ENCODE peak calls at places on chromosome 16, in eight cellular contexts. One of them, this sample, is unnamed.

GRCh38 chr16:72099377-72099818 is 5.8 kb downstream of the DHX38 start:
- DNase-seq in stimulated activated CD4-positive, alpha-beta T cell treated with anti-CD3 and anti-CD28 coated beads, Interleukin-15, amount 100 ng/mL, for 48 hours: peak; percentile 19
- DNase-seq in non-pigmented ciliary epithelial cell: peak; percentile 8
- DNase-seq in stimulated activated CD8-positive, alpha-beta memory T cell treated with anti-CD3 and anti-CD28 coated beads, Interleukin-7, amount 100 ng/mL, for 24 hours: peak; percentile 6
- DNase-seq in OCI-LY7: peak; percentile 67
- DNase-seq in NCI-H2081: no peak
- DNase-seq in AG08395: peak; percentile 74
- DNase-seq in ACHN: peak; percentile 77
- DNase-seq in this sample: peak; percentile 2

GRCh38 chr16:47036201-47036600 is 62.7 kb upstream of the DNAJA2 start:
- DNase-seq in stimulated activated CD4-positive, alpha-beta T cell treated with anti-CD3 and anti-CD28 coated beads, Interleukin-15, amount 100 ng/mL, for 48 hours: no peak
- DNase-seq in non-pigmented ciliary epithelial cell: no peak
- DNase-seq in stimulated activated CD8-positive, alpha-beta memory T cell treated with anti-CD3 and anti-CD28 coated beads, Interleukin-7, amount 100 ng/mL, for 24 hours: no peak
- DNase-seq in OCI-LY7: peak; percentile 24
- DNase-seq in NCI-H2081: no peak
- DNase-seq in AG08395: no peak
- DNase-seq in ACHN: no peak
- DNase-seq in this sample: no peak

GRCh38 chr16:80682435-80683070 is 121.8 kb downstream of the CDYL2 start:
- DNase-seq in stimulated activated CD4-positive, alpha-beta T cell treated with anti-CD3 and anti-CD28 coated beads, Interleukin-15, amount 100 ng/mL, for 48 hours: no peak
- DNase-seq in non-pigmented ciliary epithelial cell: peak; percentile 18
- DNase-seq in stimulated activated CD8-positive, alpha-beta memory T cell treated with anti-CD3 and anti-CD28 coated beads, Interleukin-7, amount 100 ng/mL, for 24 hours: no peak
- DNase-seq in OCI-LY7: no peak
- DNase-seq in NCI-H2081: no peak
- DNase-seq in AG08395: peak; percentile 82
- DNase-seq in ACHN: no peak
- DNase-seq in this sample: no peak

GRCh38 chr16:23025692-23026305 is 123.5 kb downstream of the USP31 start:
- DNase-seq in stimulated activated CD4-positive, alpha-beta T cell treated with anti-CD3 and anti-CD28 coated beads, Interleukin-15, amount 100 ng/mL, for 48 hours: no peak
- DNase-seq in non-pigmented ciliary epithelial cell: no peak
- DNase-seq in stimulated activated CD8-positive, alpha-beta memory T cell treated with anti-CD3 and anti-CD28 coated beads, Interleukin-7, amount 100 ng/mL, for 24 hours: no peak
- DNase-seq in OCI-LY7: no peak
- DNase-seq in NCI-H2081: no peak
- DNase-seq in AG08395: peak; percentile 15
- DNase-seq in ACHN: no peak
- DNase-seq in this sample: no peak

GRCh38 chr16:71499775-71500364 is 10.7 kb upstream of the ZNF19 start:
- DNase-seq in stimulated activated CD4-positive, alpha-beta T cell treated with anti-CD3 and anti-CD28 coated beads, Interleukin-15, amount 100 ng/mL, for 48 hours: peak; percentile 25
- DNase-seq in non-pigmented ciliary epithelial cell: peak; percentile 19
- DNase-seq in stimulated activated CD8-positive, alpha-beta memory T cell treated with anti-CD3 and anti-CD28 coated beads, Interleukin-7, amount 100 ng/mL, for 24 hours: no peak
- DNase-seq in OCI-LY7: peak; percentile 69
- DNase-seq in NCI-H2081: peak; percentile 1
- DNase-seq in AG08395: peak; percentile 76
- DNase-seq in ACHN: peak; percentile 72
- DNase-seq in this sample: peak; percentile 3

GRCh38 chr16:81035398-81035974 is at the start of gene ATMIN:
- DNase-seq in stimulated activated CD4-positive, alpha-beta T cell treated with anti-CD3 and anti-CD28 coated beads, Interleukin-15, amount 100 ng/mL, for 48 hours: peak; percentile 83
- DNase-seq in non-pigmented ciliary epithelial cell: peak; percentile 19
- DNase-seq in stimulated activated CD8-positive, alpha-beta memory T cell treated with anti-CD3 and anti-CD28 coated beads, Interleukin-7, amount 100 ng/mL, for 24 hours: peak; percentile 73
- DNase-seq in OCI-LY7: peak; percentile 93
- DNase-seq in NCI-H2081: peak; percentile 77
- DNase-seq in AG08395: peak; percentile 97
- DNase-seq in ACHN: peak; percentile 95
- DNase-seq in this sample: peak; percentile 85

GRCh38 chr16:2779151-2779920 is 2.3 kb upstream of the ELOB start:
- DNase-seq in stimulated activated CD4-positive, alpha-beta T cell treated with anti-CD3 and anti-CD28 coated beads, Interleukin-15, amount 100 ng/mL, for 48 hours: no peak
- DNase-seq in non-pigmented ciliary epithelial cell: no peak
- DNase-seq in stimulated activated CD8-positive, alpha-beta memory T cell treated with anti-CD3 and anti-CD28 coated beads, Interleukin-7, amount 100 ng/mL, for 24 hours: no peak
- DNase-seq in OCI-LY7: no peak
- DNase-seq in NCI-H2081: no peak
- DNase-seq in AG08395: no peak
- DNase-seq in ACHN: no peak
- DNase-seq in this sample: no peak

GRCh38 chr16:12944300-12944699 is 42.9 kb downstream of the SHISA9 start:
- DNase-seq in stimulated activated CD4-positive, alpha-beta T cell treated with anti-CD3 and anti-CD28 coated beads, Interleukin-15, amount 100 ng/mL, for 48 hours: no peak
- DNase-seq in non-pigmented ciliary epithelial cell: no peak
- DNase-seq in stimulated activated CD8-positive, alpha-beta memory T cell treated with anti-CD3 and anti-CD28 coated beads, Interleukin-7, amount 100 ng/mL, for 24 hours: no peak
- DNase-seq in OCI-LY7: no peak
- DNase-seq in NCI-H2081: no peak
- DNase-seq in AG08395: no peak
- DNase-seq in ACHN: no peak
- DNase-seq in this sample: no peak

GRCh38 chr16:75273054-75273925 is 21.9 kb upstream of the BCAR1 start:
- DNase-seq in stimulated activated CD4-positive, alpha-beta T cell treated with anti-CD3 and anti-CD28 coated beads, Interleukin-15, amount 100 ng/mL, for 48 hours: no peak
- DNase-seq in non-pigmented ciliary epithelial cell: no peak
- DNase-seq in stimulated activated CD8-positive, alpha-beta memory T cell treated with anti-CD3 and anti-CD28 coated beads, Interleukin-7, amount 100 ng/mL, for 24 hours: no peak
- DNase-seq in OCI-LY7: no peak
- DNase-seq in NCI-H2081: no peak
- DNase-seq in AG08395: no peak
- DNase-seq in ACHN: peak; percentile 52
- DNase-seq in this sample: no peak

GRCh38 chr16:22210854-22211253 is 4.8 kb downstream of the EEF2K start:
- DNase-seq in stimulated activated CD4-positive, alpha-beta T cell treated with anti-CD3 and anti-CD28 coated beads, Interleukin-15, amount 100 ng/mL, for 48 hours: no peak
- DNase-seq in non-pigmented ciliary epithelial cell: no peak
- DNase-seq in stimulated activated CD8-positive, alpha-beta memory T cell treated with anti-CD3 and anti-CD28 coated beads, Interleukin-7, amount 100 ng/mL, for 24 hours: no peak
- DNase-seq in OCI-LY7: no peak
- DNase-seq in NCI-H2081: no peak
- DNase-seq in AG08395: no peak
- DNase-seq in ACHN: no peak
- DNase-seq in this sample: no peak

GRCh38 chr16:54931041-54931756 is 534 bp downstream of the IRX5 start:
- DNase-seq in stimulated activated CD4-positive, alpha-beta T cell treated with anti-CD3 and anti-CD28 coated beads, Interleukin-15, amount 100 ng/mL, for 48 hours: no peak
- DNase-seq in non-pigmented ciliary epithelial cell: no peak
- DNase-seq in stimulated activated CD8-positive, alpha-beta memory T cell treated with anti-CD3 and anti-CD28 coated beads, Interleukin-7, amount 100 ng/mL, for 24 hours: no peak
- DNase-seq in OCI-LY7: no peak
- DNase-seq in NCI-H2081: no peak
- DNase-seq in AG08395: no peak
- DNase-seq in ACHN: peak; percentile 52
- DNase-seq in this sample: peak; percentile 39

GRCh38 chr16:23905027-23905426 is 69.2 kb downstream of the PRKCB start:
- DNase-seq in stimulated activated CD4-positive, alpha-beta T cell treated with anti-CD3 and anti-CD28 coated beads, Interleukin-15, amount 100 ng/mL, for 48 hours: no peak
- DNase-seq in non-pigmented ciliary epithelial cell: peak; percentile 22
- DNase-seq in stimulated activated CD8-positive, alpha-beta memory T cell treated with anti-CD3 and anti-CD28 coated beads, Interleukin-7, amount 100 ng/mL, for 24 hours: no peak
- DNase-seq in OCI-LY7: no peak
- DNase-seq in NCI-H2081: no peak
- DNase-seq in AG08395: peak; percentile 70
- DNase-seq in ACHN: peak; percentile 79
- DNase-seq in this sample: no peak

GRCh38 chr16:30585022-30585399 is 486 bp downstream of the ZNF785 start:
- DNase-seq in stimulated activated CD4-positive, alpha-beta T cell treated with anti-CD3 and anti-CD28 coated beads, Interleukin-15, amount 100 ng/mL, for 48 hours: no peak
- DNase-seq in non-pigmented ciliary epithelial cell: no peak
- DNase-seq in stimulated activated CD8-positive, alpha-beta memory T cell treated with anti-CD3 and anti-CD28 coated beads, Interleukin-7, amount 100 ng/mL, for 24 hours: no peak
- DNase-seq in OCI-LY7: no peak
- DNase-seq in NCI-H2081: no peak
- DNase-seq in AG08395: peak; percentile 7
- DNase-seq in ACHN: no peak
- DNase-seq in this sample: peak; percentile 10

GRCh38 chr16:54458923-54459322 is 172.3 kb upstream of the IRX3 start:
- DNase-seq in stimulated activated CD4-positive, alpha-beta T cell treated with anti-CD3 and anti-CD28 coated beads, Interleukin-15, amount 100 ng/mL, for 48 hours: no peak
- DNase-seq in non-pigmented ciliary epithelial cell: no peak
- DNase-seq in stimulated activated CD8-positive, alpha-beta memory T cell treated with anti-CD3 and anti-CD28 coated beads, Interleukin-7, amount 100 ng/mL, for 24 hours: no peak
- DNase-seq in OCI-LY7: no peak
- DNase-seq in NCI-H2081: no peak
- DNase-seq in AG08395: no peak
- DNase-seq in ACHN: no peak
- DNase-seq in this sample: no peak

GRCh38 chr16:23020084-23020483 is 129.2 kb downstream of the USP31 start:
- DNase-seq in stimulated activated CD4-positive, alpha-beta T cell treated with anti-CD3 and anti-CD28 coated beads, Interleukin-15, amount 100 ng/mL, for 48 hours: no peak
- DNase-seq in non-pigmented ciliary epithelial cell: no peak
- DNase-seq in stimulated activated CD8-positive, alpha-beta memory T cell treated with anti-CD3 and anti-CD28 coated beads, Interleukin-7, amount 100 ng/mL, for 24 hours: no peak
- DNase-seq in OCI-LY7: no peak
- DNase-seq in NCI-H2081: no peak
- DNase-seq in AG08395: no peak
- DNase-seq in ACHN: no peak
- DNase-seq in this sample: no peak

GRCh38 chr16:71198408-71198807 is 32.1 kb downstream of the HYDIN start:
- DNase-seq in stimulated activated CD4-positive, alpha-beta T cell treated with anti-CD3 and anti-CD28 coated beads, Interleukin-15, amount 100 ng/mL, for 48 hours: no peak
- DNase-seq in non-pigmented ciliary epithelial cell: no peak
- DNase-seq in stimulated activated CD8-positive, alpha-beta memory T cell treated with anti-CD3 and anti-CD28 coated beads, Interleukin-7, amount 100 ng/mL, for 24 hours: no peak
- DNase-seq in OCI-LY7: no peak
- DNase-seq in NCI-H2081: no peak
- DNase-seq in AG08395: no peak
- DNase-seq in ACHN: no peak
- DNase-seq in this sample: no peak

GRCh38 chr16:86396918-86397317 is 113.4 kb upstream of the FOXF1 start:
- DNase-seq in stimulated activated CD4-positive, alpha-beta T cell treated with anti-CD3 and anti-CD28 coated beads, Interleukin-15, amount 100 ng/mL, for 48 hours: no peak
- DNase-seq in non-pigmented ciliary epithelial cell: peak; percentile 59
- DNase-seq in stimulated activated CD8-positive, alpha-beta memory T cell treated with anti-CD3 and anti-CD28 coated beads, Interleukin-7, amount 100 ng/mL, for 24 hours: no peak
- DNase-seq in OCI-LY7: no peak
- DNase-seq in NCI-H2081: no peak
- DNase-seq in AG08395: peak; percentile 85
- DNase-seq in ACHN: peak; percentile 42
- DNase-seq in this sample: no peak

GRCh38 chr16:49932449-49932848 is 76.5 kb upstream of the ZNF423 start:
- DNase-seq in stimulated activated CD4-positive, alpha-beta T cell treated with anti-CD3 and anti-CD28 coated beads, Interleukin-15, amount 100 ng/mL, for 48 hours: no peak
- DNase-seq in non-pigmented ciliary epithelial cell: no peak
- DNase-seq in stimulated activated CD8-positive, alpha-beta memory T cell treated with anti-CD3 and anti-CD28 coated beads, Interleukin-7, amount 100 ng/mL, for 24 hours: no peak
- DNase-seq in OCI-LY7: no peak
- DNase-seq in NCI-H2081: no peak
- DNase-seq in AG08395: no peak
- DNase-seq in ACHN: no peak
- DNase-seq in this sample: no peak

GRCh38 chr16:57485916-57486857 is at the start of gene DOK4:
- DNase-seq in stimulated activated CD4-positive, alpha-beta T cell treated with anti-CD3 and anti-CD28 coated beads, Interleukin-15, amount 100 ng/mL, for 48 hours: peak; percentile 76
- DNase-seq in non-pigmented ciliary epithelial cell: no peak
- DNase-seq in stimulated activated CD8-positive, alpha-beta memory T cell treated with anti-CD3 and anti-CD28 coated beads, Interleukin-7, amount 100 ng/mL, for 24 hours: peak; percentile 75
- DNase-seq in OCI-LY7: peak; percentile 69
- DNase-seq in NCI-H2081: peak; percentile 37
- DNase-seq in AG08395: peak; percentile 96
- DNase-seq in ACHN: peak; percentile 81
- DNase-seq in this sample: peak; percentile 55

GRCh38 chr16:3458278-3458851 is 14.9 kb downstream of the NAA60 start:
- DNase-seq in stimulated activated CD4-positive, alpha-beta T cell treated with anti-CD3 and anti-CD28 coated beads, Interleukin-15, amount 100 ng/mL, for 48 hours: no peak
- DNase-seq in non-pigmented ciliary epithelial cell: no peak
- DNase-seq in stimulated activated CD8-positive, alpha-beta memory T cell treated with anti-CD3 and anti-CD28 coated beads, Interleukin-7, amount 100 ng/mL, for 24 hours: no peak
- DNase-seq in OCI-LY7: peak; percentile 29
- DNase-seq in NCI-H2081: no peak
- DNase-seq in AG08395: peak; percentile 48
- DNase-seq in ACHN: peak; percentile 41
- DNase-seq in this sample: no peak

GRCh38 chr16:30697264-30698138 is 1.5 kb upstream of the SRCAP start:
- DNase-seq in stimulated activated CD4-positive, alpha-beta T cell treated with anti-CD3 and anti-CD28 coated beads, Interleukin-15, amount 100 ng/mL, for 48 hours: no peak
- DNase-seq in non-pigmented ciliary epithelial cell: peak; percentile 76
- DNase-seq in stimulated activated CD8-positive, alpha-beta memory T cell treated with anti-CD3 and anti-CD28 coated beads, Interleukin-7, amount 100 ng/mL, for 24 hours: no peak
- DNase-seq in OCI-LY7: peak; percentile 13
- DNase-seq in NCI-H2081: no peak
- DNase-seq in AG08395: peak; percentile 95
- DNase-seq in ACHN: no peak
- DNase-seq in this sample: peak; percentile 97

GRCh38 chr16:12580809-12581208 is 222.9 kb downstream of the CPPED1 start:
- DNase-seq in stimulated activated CD4-positive, alpha-beta T cell treated with anti-CD3 and anti-CD28 coated beads, Interleukin-15, amount 100 ng/mL, for 48 hours: no peak
- DNase-seq in non-pigmented ciliary epithelial cell: no peak
- DNase-seq in stimulated activated CD8-positive, alpha-beta memory T cell treated with anti-CD3 and anti-CD28 coated beads, Interleukin-7, amount 100 ng/mL, for 24 hours: no peak
- DNase-seq in OCI-LY7: no peak
- DNase-seq in NCI-H2081: no peak
- DNase-seq in AG08395: no peak
- DNase-seq in ACHN: no peak
- DNase-seq in this sample: no peak

GRCh38 chr16:88478115-88478514 is 25.0 kb downstream of the ZFPM1 start:
- DNase-seq in stimulated activated CD4-positive, alpha-beta T cell treated with anti-CD3 and anti-CD28 coated beads, Interleukin-15, amount 100 ng/mL, for 48 hours: no peak
- DNase-seq in non-pigmented ciliary epithelial cell: no peak
- DNase-seq in stimulated activated CD8-positive, alpha-beta memory T cell treated with anti-CD3 and anti-CD28 coated beads, Interleukin-7, amount 100 ng/mL, for 24 hours: no peak
- DNase-seq in OCI-LY7: peak; percentile 59
- DNase-seq in NCI-H2081: no peak
- DNase-seq in AG08395: no peak
- DNase-seq in ACHN: no peak
- DNase-seq in this sample: peak; percentile 27

GRCh38 chr16:15647615-15648014 is 2.4 kb upstream of the NDE1 start:
- DNase-seq in stimulated activated CD4-positive, alpha-beta T cell treated with anti-CD3 and anti-CD28 coated beads, Interleukin-15, amount 100 ng/mL, for 48 hours: no peak
- DNase-seq in non-pigmented ciliary epithelial cell: no peak
- DNase-seq in stimulated activated CD8-positive, alpha-beta memory T cell treated with anti-CD3 and anti-CD28 coated beads, Interleukin-7, amount 100 ng/mL, for 24 hours: no peak
- DNase-seq in OCI-LY7: no peak
- DNase-seq in NCI-H2081: no peak
- DNase-seq in AG08395: no peak
- DNase-seq in ACHN: no peak
- DNase-seq in this sample: no peak

GRCh38 chr16:83842755-83843507 is 35.2 kb downstream of the HSBP1 start:
- DNase-seq in stimulated activated CD4-positive, alpha-beta T cell treated with anti-CD3 and anti-CD28 coated beads, Interleukin-15, amount 100 ng/mL, for 48 hours: no peak
- DNase-seq in non-pigmented ciliary epithelial cell: no peak
- DNase-seq in stimulated activated CD8-positive, alpha-beta memory T cell treated with anti-CD3 and anti-CD28 coated beads, Interleukin-7, amount 100 ng/mL, for 24 hours: no peak
- DNase-seq in OCI-LY7: peak; percentile 83
- DNase-seq in NCI-H2081: no peak
- DNase-seq in AG08395: no peak
- DNase-seq in ACHN: no peak
- DNase-seq in this sample: no peak

GRCh38 chr16:57791156-57791902 is 11.0 kb downstream of the KIFC3 start:
- DNase-seq in stimulated activated CD4-positive, alpha-beta T cell treated with anti-CD3 and anti-CD28 coated beads, Interleukin-15, amount 100 ng/mL, for 48 hours: no peak
- DNase-seq in non-pigmented ciliary epithelial cell: no peak
- DNase-seq in stimulated activated CD8-positive, alpha-beta memory T cell treated with anti-CD3 and anti-CD28 coated beads, Interleukin-7, amount 100 ng/mL, for 24 hours: no peak
- DNase-seq in OCI-LY7: no peak
- DNase-seq in NCI-H2081: no peak
- DNase-seq in AG08395: no peak
- DNase-seq in ACHN: no peak
- DNase-seq in this sample: no peak